ENCODE peak calls at places on chromosomes 2 and 18, in four cellular contexts. A, I, J and V are unnamed samples.

GRCh38 chr18:8699948-8700347 is 5.4 kb upstream of the MTCL1 start:
- DNase-seq in A (no peak), I (peak; percentile 15), J (no peak), V (no peak)

GRCh38 chr2:7012141-7012809 is 95.1 kb downstream of the RNF144A start:
- DNase-seq in A (no peak), I (no peak), J (no peak), V (no peak)

GRCh38 chr18:68803371-68803770 is 5.5 kb downstream of the CCDC102B start:
- DNase-seq in A (no peak), I (no peak), J (no peak), V (no peak)

GRCh38 chr18:6570581-6571238 is 156.0 kb upstream of the L3MBTL4 start:
- DNase-seq in A (no peak), I (no peak), J (no peak), V (no peak)

GRCh38 chr2:41896186-41896846 is 151.5 kb upstream of the PKDCC start:
- DNase-seq in A (peak; percentile 53), I (no peak), J (no peak), V (no peak)

GRCh38 chr18:72539861-72540260 is 4.3 kb downstream of the CBLN2 start:
- DNase-seq in A (no peak), I (no peak), J (no peak), V (no peak)

GRCh38 chr2:107927034-107927534 is 59.2 kb upstream of the SLC5A7 start:
- DNase-seq in A (no peak), I (no peak), J (no peak), V (no peak)

GRCh38 chr2:42830922-42831574 is 38.7 kb upstream of the HAAO start:
- DNase-seq in A (no peak), I (no peak), J (peak; percentile 30), V (no peak)

GRCh38 chr2:166610180-166610919 is 116.3 kb upstream of the SCN7A start:
- DNase-seq in A (no peak), I (no peak), J (no peak), V (no peak)

GRCh38 chr2:159516241-159516758 is 100.0 kb downstream of the BAZ2B start:
- DNase-seq in A (peak; percentile 45), I (no peak), J (peak; percentile 20), V (peak; percentile 11)

GRCh38 chr2:183490930-183491329 is 366.7 kb downstream of the NUP35 start:
- DNase-seq in A (no peak), I (no peak), J (no peak), V (no peak)

GRCh38 chr2:231613655-231614558 is 21.2 kb downstream of the TEX44 start:
- DNase-seq in A (peak; percentile 93), I (peak; percentile 99), J (peak; percentile 62), V (peak; percentile 85)

GRCh38 chr2:121640380-121641326 is 8.6 kb downstream of the CLASP1 start:
- DNase-seq in A (no peak), I (no peak), J (no peak), V (no peak)

GRCh38 chr2:191625016-191625415 is 52.9 kb upstream of the NABP1 start:
- DNase-seq in A (no peak), I (no peak), J (no peak), V (no peak)

GRCh38 chr2:52821631-52822030 is 946.0 kb upstream of the CHAC2 start:
- DNase-seq in A (no peak), I (no peak), J (no peak), V (no peak)

GRCh38 chr2:172533687-172534086 is 22.2 kb upstream of the PDK1 start:
- DNase-seq in A (no peak), I (no peak), J (no peak), V (no peak)

GRCh38 chr2:190528521-190529001 is 6.0 kb downstream of the NEMP2 start:
- DNase-seq in A (no peak), I (peak; percentile 78), J (no peak), V (no peak)

GRCh38 chr2:152359573-152360363 is 24.8 kb downstream of the FMNL2 start:
- DNase-seq in A (no peak), I (no peak), J (no peak), V (no peak)

GRCh38 chr2:172962824-172963223 is 112.8 kb upstream of the MAP3K20 start:
- DNase-seq in A (no peak), I (peak; percentile 50), J (no peak), V (no peak)

GRCh38 chr2:204972606-204973336 is 427.5 kb downstream of the PARD3B start:
- DNase-seq in A (no peak), I (no peak), J (no peak), V (no peak)

GRCh38 chr2:118848381-118849225 is 1.2 kb upstream of the EN1 start:
- DNase-seq in A (no peak), I (no peak), J (no peak), V (no peak)

GRCh38 chr18:13932285-13933025 is 17.1 kb upstream of the MC2R start:
- DNase-seq in A (no peak), I (no peak), J (no peak), V (no peak)

GRCh38 chr2:97998431-97998830 is 2.7 kb upstream of the TMEM131 start:
- DNase-seq in A (no peak), I (no peak), J (no peak), V (no peak)

GRCh38 chr2:97812916-97813315 is 99.5 kb downstream of the ZAP70 start:
- DNase-seq in A (no peak), I (no peak), J (no peak), V (no peak)

GRCh38 chr18:60893331-60894114 is 439.7 kb upstream of the CDH20 start:
- DNase-seq in A (no peak), I (no peak), J (no peak), V (no peak)

GRCh38 chr2:73823416-73823815 is 5.3 kb upstream of the STAMBP start:
- DNase-seq in A (no peak), I (no peak), J (no peak), V (no peak)

GRCh38 chr2:48287971-48288370 is 242.0 kb upstream of the STON1 start:
- DNase-seq in A (no peak), I (peak; percentile 23), J (no peak), V (no peak)

GRCh38 chr2:58557166-58557565 is 316.0 kb upstream of the FANCL start:
- DNase-seq in A (no peak), I (no peak), J (no peak), V (no peak)

GRCh38 chr2:131152065-131152464 is 46.9 kb downstream of the PLEKHB2 start:
- DNase-seq in A (no peak), I (no peak), J (no peak), V (no peak)

GRCh38 chr2:99600929-99601680 is 111.3 kb upstream of the REV1 start:
- DNase-seq in A (no peak), I (no peak), J (no peak), V (no peak)

GRCh38 chr2:26655611-26656195 is 14.5 kb upstream of the CIB4 start:
- DNase-seq in A (no peak), I (no peak), J (no peak), V (no peak)

GRCh38 chr2:72991439-72991725 is 74.1 kb downstream of the EMX1 start:
- DNase-seq in A (no peak), I (no peak), J (no peak), V (no peak)

GRCh38 chr2:29314816-29315571 is 199.8 kb downstream of the CLIP4 start:
- DNase-seq in A (peak; percentile 51), I (no peak), J (no peak), V (peak; percentile 50)
- TF ChIP-seq SPI1 in A (no peak), I (no peak), J (no peak), V (no peak)

DNA sequence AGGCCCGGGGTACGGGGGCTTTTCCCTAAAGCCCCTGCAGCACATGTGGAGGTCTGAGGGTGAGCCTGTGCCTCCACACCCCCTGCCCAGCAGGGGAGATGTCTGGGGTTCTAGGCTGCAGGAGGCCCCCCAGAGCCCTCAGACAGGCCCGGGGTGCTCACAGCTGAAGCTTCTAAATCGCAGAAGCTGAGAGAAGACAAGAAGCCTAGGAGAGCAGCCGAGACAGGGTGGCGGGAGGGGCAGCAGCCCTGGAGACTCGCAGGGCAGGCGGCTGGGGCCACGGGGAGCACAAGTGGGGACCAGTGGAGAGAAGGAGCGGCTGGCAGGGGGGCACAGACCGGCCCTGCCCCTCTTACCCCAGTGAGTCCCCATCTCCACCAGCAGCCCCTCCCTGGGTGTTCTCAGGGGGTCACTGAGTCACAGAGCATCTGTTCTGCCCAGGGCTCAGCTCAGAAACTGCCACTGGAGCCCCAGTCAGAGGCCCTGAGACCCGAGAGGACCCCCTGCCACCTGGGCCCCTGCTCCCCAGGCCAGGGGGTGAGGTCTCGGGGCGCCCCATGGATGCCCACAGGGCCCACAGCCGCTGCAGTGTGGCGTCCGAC is 26.1 kb downstream of the GPC1 start:
- DNase-seq in A (no peak), I (no peak), J (no peak), V (no peak)
- TF ChIP-seq SPI1 in A (no peak), I (no peak), J (no peak), V (no peak)

DNA sequence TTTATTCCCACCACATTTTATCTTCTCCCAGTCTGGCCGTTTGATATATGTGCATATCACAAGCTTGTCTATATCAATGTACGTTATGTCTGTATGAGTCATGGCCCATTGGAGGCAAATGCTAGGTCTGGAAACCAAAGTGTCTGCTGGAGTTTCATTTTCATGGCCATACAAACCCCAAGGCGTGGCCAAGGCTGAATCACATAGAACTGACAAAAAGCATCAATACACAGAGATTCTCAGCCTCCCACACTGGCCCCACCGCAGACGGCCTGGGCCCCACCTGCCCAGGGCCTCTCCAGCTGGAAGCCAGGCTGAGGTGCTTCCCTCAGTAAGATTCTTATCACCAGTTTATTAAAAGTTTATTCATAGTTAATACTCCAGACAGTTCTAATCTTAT is 40.5 kb upstream of the SALL3 start:
- DNase-seq in A (no peak), I (no peak), J (no peak), V (peak; percentile 41)
- TF ChIP-seq SPI1 in A (no peak), I (no peak), J (no peak), V (no peak)

GRCh38 chr2:230220347-230220969 is 674 bp upstream of the SP110 start:
- DNase-seq in A (no peak), I (no peak), J (no peak), V (no peak)
- TF ChIP-seq SPI1 in A (no peak), I (no peak), J (no peak), V (no peak)

DNA sequence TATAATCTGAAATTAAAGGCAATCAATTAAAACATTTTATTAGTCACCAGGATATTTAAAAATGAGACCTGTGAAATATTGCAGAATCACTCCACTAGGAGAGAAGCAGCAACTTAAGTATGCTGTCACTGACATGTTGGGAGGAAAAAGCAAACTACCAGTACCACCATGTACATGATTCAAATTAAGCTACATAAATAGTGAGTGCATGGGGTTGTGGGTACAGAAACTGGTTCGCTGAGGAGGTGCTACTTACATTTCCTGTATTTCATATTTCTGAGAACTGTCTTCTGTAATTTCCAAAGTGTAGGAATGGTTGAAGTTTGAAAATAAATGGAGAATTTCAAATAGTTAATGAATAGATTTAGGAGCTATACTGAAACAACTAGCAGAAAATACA is 7.9 kb upstream of the NR4A2 start:
- DNase-seq in A (no peak), I (no peak), J (no peak), V (no peak)
- TF ChIP-seq SPI1 in A (no peak), I (no peak), J (no peak), V (no peak)

DNA sequence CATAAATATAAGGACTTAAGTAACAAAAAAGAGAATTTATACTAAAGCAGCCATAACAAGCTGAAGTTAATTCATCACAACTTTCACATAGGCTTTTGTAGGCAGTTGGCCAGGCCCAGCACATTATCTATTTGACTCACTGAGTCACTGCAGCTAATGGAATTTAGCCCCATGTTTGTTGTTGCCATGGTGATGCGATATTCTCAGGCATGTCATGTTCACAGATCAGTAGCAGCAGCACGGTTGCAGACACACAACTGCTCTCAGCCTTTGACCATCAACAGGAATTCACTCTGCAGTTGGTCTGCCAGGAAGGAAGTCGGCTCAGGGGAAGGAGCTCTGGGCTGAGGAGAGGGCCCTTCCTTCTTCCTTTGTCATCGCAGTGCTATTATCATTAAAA is 639.8 kb downstream of the TMEM182 start:
- DNase-seq in A (no peak), I (no peak), J (peak; percentile 6), V (no peak)
- TF ChIP-seq SPI1 in A (no peak), I (no peak), J (no peak), V (no peak)